ENCODE peak calls at places on chromosomes 13 and 19, in seven cellular contexts. W is WERI-Rb-1, Q is fibroblast of pulmonary artery, A is fibroblast of lung, H is cardiac fibroblast, C is right lobe of liver, Y is AG09309. X is an unnamed sample.
A peak's percentile ranks its signal among the peaks of the same experiment; 100 is the strongest.

GRCh38 chr19:38736036-38736412 is 8.2 kb downstream of the CAPN12 start:
- DNase-seq in W (peak; percentile 61), Q (no peak), A (peak; percentile 50), H (no peak), C (peak; percentile 67), Y (no peak), X (peak; percentile 36)

GRCh38 chr13:73672492-73672891 is 461.7 kb downstream of the KLF12 start:
- DNase-seq in W (no peak), Q (no peak), A (peak; percentile 39), H (peak; percentile 5), C (no peak), Y (no peak), X (no peak)

GRCh38 chr13:19984430-19985218 is 26.1 kb downstream of the ZMYM2 start:
- DNase-seq in W (no peak), Q (peak; percentile 71), A (peak; percentile 48), H (peak; percentile 73), C (no peak), Y (peak; percentile 3), X (peak; percentile 58)

GRCh38 chr13:95264225-95264624 is 37.0 kb downstream of the ABCC4 start:
- DNase-seq in W (no peak), Q (no peak), A (no peak), H (no peak), C (no peak), Y (no peak), X (no peak)

GRCh38 chr13:50222569-50223332 is 207.5 kb downstream of the KCNRG start:
- DNase-seq in W (no peak), Q (peak; percentile 90), A (peak; percentile 77), H (peak; percentile 86), C (peak; percentile 90), Y (peak; percentile 88), X (peak; percentile 90)

GRCh38 chr13:44412341-44412935 is 38.8 kb downstream of the SERP2 start:
- DNase-seq in W (no peak), Q (peak; percentile 18), A (no peak), H (no peak), C (no peak), Y (no peak), X (no peak)

GRCh38 chr19:55247621-55248099 is 11.2 kb downstream of the PPP6R1 start:
- DNase-seq in W (no peak), Q (peak; percentile 76), A (peak; percentile 26), H (peak; percentile 73), C (no peak), Y (no peak), X (peak; percentile 47)

GRCh38 chr13:64758520-64758919 is 2471.6 kb downstream of the PCDH9 start:
- DNase-seq in W (no peak), Q (peak; percentile 36), A (peak; percentile 49), H (peak; percentile 31), C (no peak), Y (no peak), X (no peak)

GRCh38 chr13:114334305-114335053 is 20.2 kb downstream of the CHAMP1 start:
- DNase-seq in W (no peak), Q (no peak), A (no peak), H (no peak), C (no peak), Y (no peak), X (no peak)

DNA sequence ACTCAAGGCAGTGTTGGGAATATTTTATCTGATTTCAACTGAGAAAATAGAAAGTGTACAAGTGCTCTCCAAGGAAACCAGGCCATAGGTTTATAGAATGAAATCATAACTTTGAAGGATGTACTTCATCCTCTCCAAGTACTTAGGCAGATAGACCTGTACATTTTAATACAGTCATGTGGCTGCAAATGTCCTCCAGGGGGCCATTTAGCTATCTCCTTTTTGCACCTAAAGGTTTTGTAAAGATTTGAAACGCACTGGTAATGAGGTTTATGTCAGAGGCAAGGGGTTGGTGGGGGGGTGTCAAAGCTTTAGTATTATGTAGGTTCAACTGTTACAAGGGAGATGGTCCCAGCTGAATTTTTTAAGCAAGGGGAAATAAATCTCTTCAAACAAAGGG is 364.4 kb downstream of the DCT start:
- DNase-seq in W (peak; percentile 32), Q (no peak), A (no peak), H (no peak), C (no peak), Y (no peak), X (no peak)
- TF ChIP-seq CTCF in W (no peak), Q (no peak), A (no peak), H (no peak), C (no peak), Y (no peak), X (peak; percentile 5)

GRCh38 chr19:34999498-35000337 is at the start of gene GRAMD1A:
- DNase-seq in W (peak; percentile 84), Q (peak; percentile 92), A (peak; percentile 87), H (peak; percentile 96), C (peak; percentile 90), Y (no peak), X (peak; percentile 89)
- H3K4me3 ChIP-seq in W (peak within 1 kb of the TSS; percentile 78), Q (peak within 1 kb of the TSS; percentile 86), A (peak within 1 kb of the TSS; percentile 78), H (peak within 1 kb of the TSS; percentile 82), C (peak within 1 kb of the TSS; percentile 59), Y (peak within 1 kb of the TSS; percentile 64), X (peak within 1 kb of the TSS; percentile 77)

GRCh38 chr19:54164369-54165068 is 5.0 kb upstream of the LENG1 start:
- DNase-seq in W (no peak), Q (peak; percentile 40), A (peak; percentile 60), H (peak; percentile 61), C (no peak), Y (no peak), X (peak; percentile 34)

GRCh38 chr19:54162884-54163283 is 3.4 kb upstream of the LENG1 start:
- DNase-seq in W (no peak), Q (no peak), A (no peak), H (no peak), C (no peak), Y (no peak), X (no peak)

GRCh38 chr19:54160182-54160811 is 776 bp upstream of the LENG1 start:
- DNase-seq in W (no peak), Q (peak; percentile 49), A (peak; percentile 45), H (peak; percentile 32), C (no peak), Y (no peak), X (peak; percentile 55)

GRCh38 chr19:54160948-54161347 is 1.4 kb upstream of the LENG1 start:
- DNase-seq in W (no peak), Q (no peak), A (no peak), H (no peak), C (no peak), Y (no peak), X (no peak)

GRCh38 chr19:54162241-54162805 is 2.8 kb upstream of the LENG1 start:
- DNase-seq in W (no peak), Q (peak; percentile 62), A (peak; percentile 54), H (peak; percentile 73), C (peak; percentile 88), Y (no peak), X (peak; percentile 80)
- TF ChIP-seq CTCF in W (no peak), Q (no peak), A (no peak), H (no peak), C (no peak), Y (no peak), X (no peak)

GRCh38 chr19:1399745-1400144 is 1.6 kb downstream of the GAMT start:
- DNase-seq in W (no peak), Q (no peak), A (no peak), H (no peak), C (peak; percentile 55), Y (no peak), X (no peak)

GRCh38 chr19:1402411-1403070 is 1.2 kb upstream of the GAMT start:
- DNase-seq in W (no peak), Q (no peak), A (no peak), H (no peak), C (no peak), Y (no peak), X (no peak)

GRCh38 chr19:1401138-1401888 is at the start of gene GAMT:
- DNase-seq in W (peak; percentile 69), Q (peak; percentile 35), A (peak; percentile 37), H (peak; percentile 41), C (peak; percentile 73), Y (no peak), X (no peak)

GRCh38 chr19:1400281-1401137 is 833 bp downstream of the GAMT start:
- DNase-seq in W (peak; percentile 78), Q (no peak), A (no peak), H (peak; percentile 23), C (peak; percentile 96), Y (no peak), X (no peak)

DNA sequence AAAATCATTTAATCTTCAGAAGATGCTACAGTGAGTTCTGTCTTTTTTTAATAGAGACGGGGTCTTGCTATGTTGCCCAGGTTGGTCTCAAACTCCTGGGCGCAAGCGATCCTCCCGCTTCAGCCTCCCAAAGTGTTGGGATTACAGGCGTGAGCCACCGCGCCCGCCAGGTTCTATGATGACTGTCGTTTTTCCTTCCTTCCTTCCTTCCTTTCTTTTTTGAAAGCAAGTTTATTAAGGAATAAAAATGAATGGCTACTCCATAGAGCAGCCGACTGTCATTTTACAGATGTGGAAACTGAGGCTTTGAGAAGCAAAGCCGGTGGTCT is 511 bp upstream of the GAMT start:
- DNase-seq in W (no peak), Q (no peak), A (no peak), H (no peak), C (no peak), Y (no peak), X (no peak)
- H3K4me3 ChIP-seq in W (peak overlapping the region; percentile 94), Q (peak overlapping the region; percentile 55), A (no peak overlapping the region), H (peak overlapping the region; percentile 61), C (peak overlapping the region; percentile 85), Y (peak overlapping the region; percentile 74), X (peak overlapping the region; percentile 66)

GRCh38 chr19:40933025-40933424 is 51.0 kb upstream of the CYP2A7 start:
- DNase-seq in W (peak; percentile 46), Q (peak; percentile 20), A (no peak), H (no peak), C (no peak), Y (no peak), X (peak; percentile 40)
- TF ChIP-seq CTCF in W (peak; percentile 63), Q (no peak), A (no peak), H (peak; percentile 19), C (no peak), Y (no peak), X (peak; percentile 27)

DNA sequence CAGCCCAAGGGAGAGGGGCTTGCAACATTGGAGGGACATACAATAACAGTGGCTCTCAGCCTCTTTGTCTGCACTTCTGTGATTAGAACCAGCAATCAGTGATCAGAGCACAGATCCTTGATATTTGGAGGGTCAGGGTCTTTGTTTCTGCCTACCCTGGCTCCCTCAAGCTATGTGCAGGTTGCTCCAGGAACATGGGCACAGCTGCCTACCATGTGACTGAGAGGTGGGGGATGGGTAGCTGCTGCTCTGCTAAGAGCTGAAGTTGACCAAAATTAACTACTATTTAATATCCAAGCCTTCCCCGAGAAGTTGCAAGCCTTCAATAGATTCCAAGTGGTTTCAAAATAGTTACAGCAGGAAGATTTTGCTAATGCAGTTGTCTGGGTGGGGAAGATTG is 202.6 kb downstream of the ZIC5 start:
- DNase-seq in W (no peak), Q (no peak), A (no peak), H (no peak), C (no peak), Y (no peak), X (no peak)
- H3K4me3 ChIP-seq in W (no peak overlapping the region), Q (no peak overlapping the region), A (no peak overlapping the region), H (no peak overlapping the region), C (no peak overlapping the region), Y (no peak overlapping the region), X (no peak overlapping the region)